ENCODE peak calls at places on chromosomes 4 and X, in eight cellular contexts. K is stimulated activated CD8-positive, alpha-beta memory T cell treated with anti-CD3 and anti-CD28 coated beads, Interleukin-15, amount 100 ng/mL, for 1 hour; Y is activated T-cell treated with anti-CD3 and anti-CD28 coated beads for 24 hours; T is stimulated activated CD4-positive, alpha-beta T cell treated with anti-CD3 and anti-CD28 coated beads, Interleukin-4, amount 100 ng/mL, for 1 hour; Q is astrocyte of the spinal cord; S is GM23248; C is NCI-H1417 treated with DMSO at 0.1 percent for 48 hours; L is HepG2. P is an unnamed sample.

GRCh38 chrX:132491191-132491590 is 2.4 kb upstream of the MBNL3 start:
- DNase-seq in K (no peak), Y (no peak), T (no peak), Q (no peak), S (no peak), C (no peak), L (peak; percentile 88), P (no peak)

GRCh38 chr4:84501721-84502267 is 2.7 kb upstream of the NKX6-1 start:
- DNase-seq in K (no peak), Y (no peak), T (no peak), Q (no peak), S (no peak), C (no peak), L (no peak), P (no peak)

GRCh38 chr4:169092889-169093522 is 83.0 kb upstream of the CBR4 start:
- DNase-seq in K (no peak), Y (no peak), T (no peak), Q (no peak), S (no peak), C (no peak), L (no peak), P (no peak)

GRCh38 chrX:55695227-55696018 is 22.1 kb upstream of the RRAGB start:
- DNase-seq in K (peak; percentile 1), Y (no peak), T (no peak), Q (no peak), S (no peak), C (no peak), L (no peak), P (no peak)

GRCh38 chrX:134733595-134733994 is 75.3 kb upstream of the PLAC1 start:
- DNase-seq in K (no peak), Y (no peak), T (no peak), Q (no peak), S (no peak), C (no peak), L (no peak), P (no peak)

GRCh38 chrX:39258331-39258730 is 457.1 kb downstream of the MID1IP1 start:
- DNase-seq in K (no peak), Y (no peak), T (no peak), Q (no peak), S (peak; percentile 10), C (no peak), L (no peak), P (no peak)

GRCh38 chr4:113447695-113448265 is 313.8 kb downstream of the CAMK2D start:
- DNase-seq in K (no peak), Y (peak; percentile 26), T (peak; percentile 39), Q (no peak), S (no peak), C (no peak), L (no peak), P (no peak)

GRCh38 chr4:4856071-4857000 is 3.1 kb upstream of the MSX1 start:
- DNase-seq in K (no peak), Y (no peak), T (no peak), Q (peak; percentile 40), S (peak; percentile 55), C (no peak), L (no peak), P (no peak)

GRCh38 chr4:44845993-44846392 is 119.6 kb upstream of the GNPDA2 start:
- DNase-seq in K (no peak), Y (no peak), T (no peak), Q (no peak), S (no peak), C (no peak), L (no peak), P (no peak)

GRCh38 chr4:52750819-52751348 is 341 bp downstream of the ERVMER34-1 start:
- DNase-seq in K (no peak), Y (no peak), T (peak; percentile 10), Q (no peak), S (peak; percentile 44), C (no peak), L (no peak), P (peak; percentile 68)

P was measured in HuH-7.5.